ENCODE peak calls at places on chromosomes 5 and 9, in six cellular contexts. Y is psoas muscle; G is ovary; X is activated naive CD8-positive, alpha-beta T cell treated with anti-CD3 and anti-CD28 coated beads, Interleukin-2, amount 50 U/mL, for 16 hours; I is hepatic stellate cell; Z is heart right ventricle. T is an unnamed sample.

GRCh38 chr9:70802206-70802605 is 319.2 kb downstream of the TRPM3 start:
- DNase-seq in Z (no peak), Y (no peak), X (no peak), G (no peak), I (no peak), T (no peak)

GRCh38 chr9:107782789-107783188 is 293.2 kb upstream of the KLF4 start:
- DNase-seq in Z (no peak), Y (no peak), G (no peak), I (no peak), X (no peak), T (no peak)

GRCh38 chr5:32562841-32563240 is 22.5 kb upstream of the SUB1 start:
- DNase-seq in X (no peak), Y (no peak), I (no peak), G (no peak), Z (no peak), T (no peak)

GRCh38 chr9:126633881-126634558 is 20.3 kb downstream of the LMX1B start:
- DNase-seq in G (no peak), X (no peak), Y (no peak), Z (no peak), I (no peak), T (no peak)

GRCh38 chr9:22893196-22893843 is 446.7 kb downstream of the DMRTA1 start:
- DNase-seq in Y (no peak), X (no peak), Z (no peak), I (no peak), G (no peak), T (no peak)

GRCh38 chr5:72842816-72843215 is 26.4 kb downstream of the TNPO1 start:
- DNase-seq in Y (no peak), X (no peak), Z (no peak), G (no peak), I (peak), T (no peak)

GRCh38 chr9:123311250-123311753 is 42.9 kb upstream of the STRBP start:
- DNase-seq in Y (no peak), I (no peak), X (no peak), Z (no peak), G (no peak), T (no peak)

GRCh38 chr5:145936401-145937131 is at the start of gene SH3RF2:
- DNase-seq in G (no peak), X (no peak), I (peak), Z (peak), Y (peak), T (peak)

GRCh38 chr9:11618241-11618805 is 1005.5 kb upstream of the PTPRD start:
- DNase-seq in Y (peak), X (no peak), I (no peak), Z (no peak), G (peak), T (no peak)

GRCh38 chr9:93634311-93635185 is 58.2 kb downstream of the PHF2 start:
- DNase-seq in Z (no peak), X (no peak), I (no peak), Y (no peak), G (no peak), T (no peak)

GRCh38 chr5:38808666-38809343 is 37.0 kb upstream of the OSMR start:
- DNase-seq in I (no peak), X (no peak), Z (peak), G (no peak), Y (peak), T (no peak)

GRCh38 chr9:125867752-125868400 is 120.7 kb downstream of the PBX3 start:
- DNase-seq in X (no peak), Z (no peak), Y (no peak), G (no peak), I (no peak), T (no peak)

GRCh38 chr9:34254966-34255825 is 73.9 kb downstream of the KIF24 start:
- DNase-seq in X (no peak), Z (no peak), Y (peak), G (no peak), I (no peak), T (no peak)

GRCh38 chr5:179313849-179314521 is 31.3 kb downstream of the ADAMTS2 start:
- DNase-seq in Y (peak), I (peak), G (peak), X (no peak), Z (peak), T (no peak)

GRCh38 chr5:112109331-112109993 is 309.6 kb downstream of the EPB41L4A start:
- DNase-seq in Z (peak), Y (no peak), G (no peak), X (no peak), I (no peak), T (peak)

GRCh38 chr9:85215936-85216335 is 525.8 kb downstream of the AGTPBP1 start:
- DNase-seq in Z (no peak), X (no peak), Y (no peak), I (no peak), G (no peak), T (no peak)

GRCh38 chr9:114031948-114032688 is 46.0 kb downstream of the AMBP start:
- DNase-seq in X (no peak), Z (no peak), G (no peak), Y (no peak), I (no peak), T (no peak)

GRCh38 chr5:165161204-165161603 is 1655.8 kb downstream of the MAT2B start:
- DNase-seq in I (no peak), Y (no peak), Z (no peak), X (no peak), G (no peak), T (no peak)

GRCh38 chr5:63401434-63402046 is 560.7 kb downstream of the HTR1A start:
- DNase-seq in G (peak), X (no peak), Y (peak), I (peak), Z (peak), T (peak)

GRCh38 chr5:50553560-50553984 is 112.5 kb upstream of the EMB start:
- DNase-seq in G (no peak), X (no peak), Z (no peak), Y (no peak), I (no peak), T (no peak)

GRCh38 chr9:125761685-125762084 is 14.5 kb downstream of the PBX3 start:
- DNase-seq in Z (no peak), I (no peak), X (no peak), G (no peak), Y (no peak), T (no peak)

GRCh38 chr5:33736510-33736909 is 155.3 kb downstream of the ADAMTS12 start:
- DNase-seq in G (no peak), Y (no peak), Z (no peak), I (peak), X (no peak), T (no peak)

GRCh38 chr5:140966293-140967225 is at the start of gene PCDHAC2:
- DNase-seq in Y (peak), I (no peak), Z (peak), X (no peak), G (peak), T (peak)

GRCh38 chr9:18837402-18837801 is 195.6 kb downstream of the SAXO1 start:
- DNase-seq in Y (no peak), X (no peak), G (no peak), Z (no peak), I (no peak), T (no peak)

GRCh38 chr9:78692871-78693270 is 395.9 kb downstream of the PSAT1 start:
- DNase-seq in X (no peak), G (no peak), I (peak), Y (no peak), Z (no peak), T (no peak)

GRCh38 chr5:10509593-10509992 is 54.3 kb upstream of the ANKRD33B start:
- DNase-seq in Y (no peak), X (no peak), G (no peak), Z (no peak), I (no peak), T (peak)

GRCh38 chr5:14959443-14960119 is 88.0 kb upstream of the ANKH start:
- DNase-seq in Y (no peak), I (no peak), Z (no peak), X (no peak), G (no peak), T (no peak)

GRCh38 chr5:38783011-38783551 is 62.7 kb upstream of the OSMR start:
- DNase-seq in X (no peak), G (no peak), Y (no peak), I (peak), Z (no peak), T (no peak)

GRCh38 chr9:2228132-2228531 is 213.0 kb downstream of the SMARCA2 start:
- DNase-seq in Y (peak), I (no peak), Z (peak), X (no peak), G (peak), T (peak)

GRCh38 chr9:126482361-126483044 is 131.2 kb upstream of the LMX1B start:
- DNase-seq in X (no peak), I (no peak), Y (peak), Z (peak), G (peak), T (no peak)

GRCh38 chr5:38866362-38867070 is 20.7 kb downstream of the OSMR start:
- DNase-seq in I (no peak), G (no peak), Y (no peak), X (no peak), Z (no peak), T (no peak)

GRCh38 chr5:125311743-125312142 is 565.3 kb upstream of the ZNF608 start:
- DNase-seq in Z (no peak), X (no peak), G (no peak), Y (no peak), I (peak), T (no peak)

GRCh38 chr5:72347801-72348305 is 27.7 kb downstream of the PTCD2 start:
- DNase-seq in X (no peak), I (peak), Z (no peak), Y (no peak), G (no peak), T (no peak)

GRCh38 chr5:53507013-53507412 is 26.6 kb downstream of the FST start:
- DNase-seq in I (no peak), X (no peak), Z (no peak), Y (no peak), G (no peak), T (no peak)

GRCh38 chr9:108811944-108812343 is 43.8 kb downstream of the ACTL7B start:
- DNase-seq in G (no peak), Y (no peak), Z (no peak), X (no peak), I (no peak), T (no peak)

GRCh38 chr5:137672001-137672400 is 63.9 kb downstream of the KLHL3 start:
- DNase-seq in Y (no peak), I (no peak), Z (no peak), X (no peak), G (no peak), T (no peak)

GRCh38 chr5:5141625-5142527 is 1.7 kb downstream of the ADAMTS16 start:
- DNase-seq in Y (no peak), I (peak), Z (no peak), G (peak), X (peak), T (peak)

GRCh38 chr9:128995791-128996190 is 32.3 kb downstream of the SH3GLB2 start:
- DNase-seq in I (no peak), Y (no peak), G (no peak), Z (no peak), X (no peak), T (no peak)

GRCh38 chr5:30809907-30810306 is 383.6 kb upstream of the CDH6 start:
- DNase-seq in Y (no peak), I (no peak), Z (no peak), X (no peak), G (no peak), T (no peak)